ENCODE peak calls at places on chromosomes 13 and 19, in six cellular contexts. One of them, this sample, is unnamed.

GRCh38 chr19:46374526-46375475 is 27.9 kb downstream of the PPP5C start:
- DNase-seq in Calu3: no peak
- DNase-seq in lower leg skin: peak
- DNase-seq in cardiac muscle cell: no peak
- DNase-seq in fibroblast of lung: no peak
- DNase-seq in fibroblast of mammary gland: no peak
- DNase-seq in this sample: peak

GRCh38 chr13:39942901-39943273 is 287.4 kb downstream of the COG6 start:
- DNase-seq in fibroblast of mammary gland: peak
- DNase-seq in lower leg skin: peak
- DNase-seq in fibroblast of lung: peak
- DNase-seq in cardiac muscle cell: peak
- DNase-seq in Calu3: peak
- DNase-seq in this sample: no peak

GRCh38 chr19:13881231-13881691 is 4.3 kb downstream of the NANOS3 start:
- DNase-seq in fibroblast of lung: peak
- DNase-seq in lower leg skin: no peak
- DNase-seq in Calu3: no peak
- DNase-seq in cardiac muscle cell: peak
- DNase-seq in fibroblast of mammary gland: no peak
- DNase-seq in this sample: no peak

GRCh38 chr19:7772752-7773291 is 9.8 kb downstream of the CLEC4M start:
- DNase-seq in lower leg skin: peak
- DNase-seq in fibroblast of lung: peak
- DNase-seq in Calu3: no peak
- DNase-seq in fibroblast of mammary gland: peak
- DNase-seq in cardiac muscle cell: no peak
- DNase-seq in this sample: no peak

GRCh38 chr13:84917252-84917878 is 881.9 kb downstream of the SLITRK6 start:
- DNase-seq in fibroblast of lung: peak
- DNase-seq in fibroblast of mammary gland: peak
- DNase-seq in Calu3: no peak
- DNase-seq in lower leg skin: no peak
- DNase-seq in cardiac muscle cell: peak
- DNase-seq in this sample: no peak

GRCh38 chr13:113305208-113305607 is 8.2 kb downstream of the LAMP1 start:
- DNase-seq in fibroblast of lung: peak
- DNase-seq in cardiac muscle cell: no peak
- DNase-seq in fibroblast of mammary gland: peak
- DNase-seq in Calu3: no peak
- DNase-seq in lower leg skin: no peak
- DNase-seq in this sample: no peak

GRCh38 chr19:15331419-15332310 is 674 bp downstream of the BRD4 start:
- DNase-seq in fibroblast of mammary gland: peak
- DNase-seq in cardiac muscle cell: peak
- DNase-seq in fibroblast of lung: peak
- DNase-seq in lower leg skin: peak
- DNase-seq in Calu3: peak
- DNase-seq in this sample: no peak

GRCh38 chr19:15836595-15837398 is 21.3 kb upstream of the OR10H1 start:
- DNase-seq in Calu3: peak
- DNase-seq in lower leg skin: peak
- DNase-seq in fibroblast of lung: peak
- DNase-seq in cardiac muscle cell: no peak
- DNase-seq in fibroblast of mammary gland: peak
- DNase-seq in this sample: no peak

GRCh38 chr13:102704238-102704750 is 9.4 kb upstream of the METTL21C start:
- DNase-seq in lower leg skin: no peak
- DNase-seq in fibroblast of mammary gland: no peak
- DNase-seq in fibroblast of lung: no peak
- DNase-seq in Calu3: no peak
- DNase-seq in cardiac muscle cell: no peak
- DNase-seq in this sample: no peak

GRCh38 chr13:99941086-99941485 is 30.5 kb downstream of the ZIC5 start:
- DNase-seq in fibroblast of lung: no peak
- DNase-seq in fibroblast of mammary gland: no peak
- DNase-seq in lower leg skin: no peak
- DNase-seq in cardiac muscle cell: no peak
- DNase-seq in Calu3: no peak
- DNase-seq in this sample: no peak

GRCh38 chr13:105410602-105411001 is 1124.9 kb downstream of the EFNB2 start:
- DNase-seq in lower leg skin: peak
- DNase-seq in Calu3: peak
- DNase-seq in fibroblast of mammary gland: peak
- DNase-seq in cardiac muscle cell: peak
- DNase-seq in fibroblast of lung: no peak
- DNase-seq in this sample: no peak

GRCh38 chr19:15400521-15401396 is 18.0 kb downstream of the AKAP8L start:
- DNase-seq in fibroblast of mammary gland: no peak
- DNase-seq in cardiac muscle cell: no peak
- DNase-seq in fibroblast of lung: no peak
- DNase-seq in lower leg skin: peak
- DNase-seq in Calu3: no peak
- DNase-seq in this sample: no peak

GRCh38 chr13:106919093-106919492 is 351.2 kb upstream of the ARGLU1 start:
- DNase-seq in lower leg skin: no peak
- DNase-seq in cardiac muscle cell: no peak
- DNase-seq in fibroblast of lung: no peak
- DNase-seq in fibroblast of mammary gland: no peak
- DNase-seq in Calu3: no peak
- DNase-seq in this sample: no peak

GRCh38 chr19:19459707-19460251 is 54.3 kb downstream of the GATAD2A start:
- DNase-seq in fibroblast of mammary gland: peak
- DNase-seq in cardiac muscle cell: no peak
- DNase-seq in Calu3: no peak
- DNase-seq in fibroblast of lung: peak
- DNase-seq in lower leg skin: peak
- DNase-seq in this sample: no peak

GRCh38 chr19:14149509-14149994 is 13.2 kb upstream of the ASF1B start:
- DNase-seq in lower leg skin: peak
- DNase-seq in Calu3: no peak
- DNase-seq in fibroblast of mammary gland: peak
- DNase-seq in cardiac muscle cell: no peak
- DNase-seq in fibroblast of lung: peak
- DNase-seq in this sample: no peak

GRCh38 chr13:40986328-40986856 is 32.7 kb downstream of the ELF1 start:
- DNase-seq in lower leg skin: no peak
- DNase-seq in fibroblast of mammary gland: peak
- DNase-seq in fibroblast of lung: peak
- DNase-seq in cardiac muscle cell: no peak
- DNase-seq in Calu3: no peak
- DNase-seq in this sample: no peak

GRCh38 chr19:5665781-5666513 is 14.4 kb downstream of the MICOS13 start:
- DNase-seq in lower leg skin: no peak
- DNase-seq in fibroblast of lung: peak
- DNase-seq in fibroblast of mammary gland: peak
- DNase-seq in cardiac muscle cell: no peak
- DNase-seq in Calu3: no peak
- DNase-seq in this sample: peak

GRCh38 chr19:51203941-51204720 is 20.7 kb upstream of the CD33 start:
- DNase-seq in Calu3: no peak
- DNase-seq in fibroblast of lung: no peak
- DNase-seq in cardiac muscle cell: no peak
- DNase-seq in fibroblast of mammary gland: no peak
- DNase-seq in lower leg skin: no peak
- DNase-seq in this sample: no peak

GRCh38 chr13:79593611-79594275 is 112.8 kb downstream of the NDFIP2 start:
- DNase-seq in Calu3: no peak
- DNase-seq in lower leg skin: no peak
- DNase-seq in cardiac muscle cell: no peak
- DNase-seq in fibroblast of mammary gland: peak
- DNase-seq in fibroblast of lung: peak
- DNase-seq in this sample: no peak

DNA sequence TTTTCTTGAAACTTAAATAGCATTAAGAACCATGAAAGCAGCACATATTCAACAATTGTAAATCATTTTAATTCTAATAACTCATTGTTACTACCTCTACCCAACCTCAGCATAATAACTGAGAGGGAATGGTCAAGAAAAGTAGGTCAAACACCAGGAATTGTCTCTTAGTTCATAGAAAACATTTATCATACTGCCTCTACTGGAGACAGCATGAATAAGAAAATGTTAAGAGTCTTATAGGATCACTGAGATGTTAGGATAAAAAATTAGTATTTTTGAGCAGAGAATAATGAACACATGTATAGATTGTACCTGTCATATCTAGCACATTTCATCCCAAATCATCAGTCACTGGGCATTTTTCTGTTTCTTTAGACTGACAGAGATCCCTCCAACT is 515.3 kb downstream of the PCDH9 start:
- DNase-seq in lower leg skin: no peak
- DNase-seq in fibroblast of mammary gland: no peak
- DNase-seq in Calu3: no peak
- DNase-seq in cardiac muscle cell: no peak
- DNase-seq in fibroblast of lung: no peak
- DNase-seq in this sample: no peak
- TF ChIP-seq CTCF in lower leg skin: no peak
- TF ChIP-seq CTCF in fibroblast of mammary gland: peak
- TF ChIP-seq CTCF in Calu3: no peak
- TF ChIP-seq CTCF in cardiac muscle cell: peak
- TF ChIP-seq CTCF in fibroblast of lung: no peak
- TF ChIP-seq CTCF in this sample: peak

GRCh38 chr13:44141725-44142539 is 231.7 kb upstream of the SERP2 start:
- DNase-seq in Calu3: peak
- DNase-seq in fibroblast of lung: peak
- DNase-seq in fibroblast of mammary gland: peak
- DNase-seq in cardiac muscle cell: peak
- DNase-seq in lower leg skin: peak
- DNase-seq in this sample: peak

GRCh38 chr13:44141213-44141724 is 232.4 kb upstream of the SERP2 start:
- DNase-seq in lower leg skin: no peak
- DNase-seq in cardiac muscle cell: peak
- DNase-seq in fibroblast of mammary gland: no peak
- DNase-seq in fibroblast of lung: peak
- DNase-seq in Calu3: no peak
- DNase-seq in this sample: no peak

GRCh38 chr13:44140146-44140545 is 233.5 kb upstream of the SERP2 start:
- DNase-seq in fibroblast of mammary gland: no peak
- DNase-seq in cardiac muscle cell: no peak
- DNase-seq in fibroblast of lung: no peak
- DNase-seq in Calu3: no peak
- DNase-seq in lower leg skin: no peak
- DNase-seq in this sample: no peak

GRCh38 chr13:44142911-44143665 is 230.5 kb upstream of the SERP2 start:
- DNase-seq in lower leg skin: no peak
- DNase-seq in cardiac muscle cell: no peak
- DNase-seq in fibroblast of mammary gland: peak
- DNase-seq in fibroblast of lung: peak
- DNase-seq in Calu3: no peak
- DNase-seq in this sample: no peak

GRCh38 chr13:44142540-44142867 is 231.1 kb upstream of the SERP2 start:
- DNase-seq in lower leg skin: no peak
- DNase-seq in cardiac muscle cell: no peak
- DNase-seq in Calu3: no peak
- DNase-seq in fibroblast of lung: no peak
- DNase-seq in fibroblast of mammary gland: no peak
- DNase-seq in this sample: no peak
- TF ChIP-seq CTCF in lower leg skin: no peak
- TF ChIP-seq CTCF in cardiac muscle cell: no peak
- TF ChIP-seq CTCF in Calu3: no peak
- TF ChIP-seq CTCF in fibroblast of lung: no peak
- TF ChIP-seq CTCF in fibroblast of mammary gland: no peak
- TF ChIP-seq CTCF in this sample: peak

DNA sequence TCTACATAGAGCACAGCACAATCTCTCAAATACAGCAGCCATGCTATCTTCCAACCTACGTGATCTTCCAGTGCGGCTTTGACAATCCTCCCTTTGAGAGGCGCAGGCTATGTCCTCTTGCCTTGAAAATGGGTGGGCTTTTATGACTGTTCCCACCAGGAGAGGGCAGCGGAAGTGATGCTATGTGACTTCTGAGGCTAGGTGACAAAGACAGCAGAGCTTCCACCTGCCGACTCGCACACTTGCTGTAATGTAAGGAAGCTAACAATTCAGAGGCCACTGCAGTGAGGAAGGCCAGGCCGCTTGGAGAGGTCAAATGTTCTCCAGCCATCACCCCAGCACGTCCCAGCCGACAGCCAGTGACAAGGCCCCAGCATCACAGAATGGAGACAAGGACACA is 65.8 kb downstream of the MRPL57 start:
- DNase-seq in Calu3: no peak
- DNase-seq in fibroblast of mammary gland: no peak
- DNase-seq in fibroblast of lung: no peak
- DNase-seq in lower leg skin: no peak
- DNase-seq in cardiac muscle cell: peak
- DNase-seq in this sample: no peak
- TF ChIP-seq CTCF in Calu3: no peak
- TF ChIP-seq CTCF in fibroblast of mammary gland: no peak
- TF ChIP-seq CTCF in fibroblast of lung: no peak
- TF ChIP-seq CTCF in lower leg skin: no peak
- TF ChIP-seq CTCF in cardiac muscle cell: no peak
- TF ChIP-seq CTCF in this sample: peak

GRCh38 chr13:44052843-44053607 is 173.3 kb downstream of the LACC1 start:
- DNase-seq in cardiac muscle cell: peak
- DNase-seq in lower leg skin: no peak
- DNase-seq in fibroblast of mammary gland: peak
- DNase-seq in Calu3: no peak
- DNase-seq in fibroblast of lung: peak
- DNase-seq in this sample: no peak

GRCh38 chr13:44050450-44051063 is 170.9 kb downstream of the LACC1 start:
- DNase-seq in Calu3: peak
- DNase-seq in fibroblast of mammary gland: peak
- DNase-seq in fibroblast of lung: no peak
- DNase-seq in lower leg skin: no peak
- DNase-seq in cardiac muscle cell: peak
- DNase-seq in this sample: no peak

GRCh38 chr13:44049546-44049945 is 169.8 kb downstream of the LACC1 start:
- DNase-seq in fibroblast of lung: no peak
- DNase-seq in cardiac muscle cell: no peak
- DNase-seq in Calu3: no peak
- DNase-seq in lower leg skin: no peak
- DNase-seq in fibroblast of mammary gland: no peak
- DNase-seq in this sample: no peak

GRCh38 chr13:44051923-44052322 is 172.2 kb downstream of the LACC1 start:
- DNase-seq in fibroblast of lung: peak
- DNase-seq in cardiac muscle cell: no peak
- DNase-seq in fibroblast of mammary gland: no peak
- DNase-seq in Calu3: no peak
- DNase-seq in lower leg skin: no peak
- DNase-seq in this sample: no peak

DNA sequence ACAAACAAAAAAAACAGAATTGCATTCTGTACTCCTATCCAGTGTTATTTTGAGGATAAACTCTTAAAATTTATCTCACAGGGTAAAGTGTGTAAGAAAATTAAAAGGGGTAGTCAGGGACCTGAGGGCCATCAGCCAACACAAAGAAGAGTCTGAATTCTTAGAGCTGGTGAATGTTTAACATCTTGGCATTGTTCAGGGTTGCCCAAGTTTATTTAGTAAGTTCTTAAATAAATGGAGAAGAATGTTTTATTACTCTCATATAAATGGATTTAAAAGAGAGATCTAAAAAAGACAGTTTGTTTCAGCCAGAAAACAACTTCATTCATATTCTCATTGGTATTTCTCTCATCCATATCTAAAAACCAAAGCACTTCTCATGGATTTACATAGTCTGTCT is 171.7 kb downstream of the LACC1 start:
- DNase-seq in fibroblast of lung: no peak
- DNase-seq in cardiac muscle cell: no peak
- DNase-seq in lower leg skin: no peak
- DNase-seq in fibroblast of mammary gland: no peak
- DNase-seq in Calu3: no peak
- DNase-seq in this sample: no peak
- TF ChIP-seq CTCF in fibroblast of lung: no peak
- TF ChIP-seq CTCF in cardiac muscle cell: no peak
- TF ChIP-seq CTCF in lower leg skin: no peak
- TF ChIP-seq CTCF in fibroblast of mammary gland: no peak
- TF ChIP-seq CTCF in Calu3: no peak
- TF ChIP-seq CTCF in this sample: no peak

GRCh38 chr19:31943305-31943704 is 402.1 kb upstream of the ZNF507 start:
- DNase-seq in fibroblast of mammary gland: no peak
- DNase-seq in fibroblast of lung: no peak
- DNase-seq in cardiac muscle cell: peak
- DNase-seq in Calu3: no peak
- DNase-seq in lower leg skin: no peak
- DNase-seq in this sample: no peak
- TF ChIP-seq CTCF in fibroblast of mammary gland: no peak
- TF ChIP-seq CTCF in fibroblast of lung: no peak
- TF ChIP-seq CTCF in cardiac muscle cell: no peak
- TF ChIP-seq CTCF in Calu3: no peak
- TF ChIP-seq CTCF in lower leg skin: no peak
- TF ChIP-seq CTCF in this sample: no peak